ENCODE peak calls at places on chromosomes 3 and 15, in six cellular contexts. K, U, E, V, R and H are unnamed samples.

GRCh38 chr3:125406070-125406469 is 30.9 kb upstream of the ZNF148 start:
- DNase-seq in K (no peak), U (no peak), E (no peak), V (no peak), R (no peak), H (no peak)

GRCh38 chr15:85706779-85707518 is 87.8 kb downstream of the KLHL25 start:
- DNase-seq in K (no peak), U (no peak), E (peak; percentile 58), V (no peak), R (peak; percentile 23), H (peak; percentile 65)

GRCh38 chr3:64814360-64814759 is 126.6 kb upstream of the ADAMTS9 start:
- DNase-seq in K (no peak), U (no peak), E (no peak), V (no peak), R (no peak), H (no peak)

GRCh38 chr15:69979269-69979668 is 118.4 kb downstream of the TLE3 start:
- DNase-seq in K (no peak), U (no peak), E (no peak), V (no peak), R (peak; percentile 54), H (no peak)

GRCh38 chr15:61712124-61712759 is 348.0 kb downstream of the VPS13C start:
- DNase-seq in K (no peak), U (no peak), E (no peak), V (no peak), R (no peak), H (no peak)

GRCh38 chr3:83953417-83954089 is 1005.2 kb upstream of the CADM2 start:
- DNase-seq in K (no peak), U (no peak), E (no peak), V (no peak), R (no peak), H (no peak)

GRCh38 chr3:9803494-9803893 is 6.6 kb upstream of the TTLL3 start:
- DNase-seq in K (no peak), U (no peak), E (no peak), V (no peak), R (no peak), H (no peak)

GRCh38 chr3:107525101-107525953 is 2.6 kb downstream of the BBX start:
- DNase-seq in K (peak; percentile 66), U (peak; percentile 27), E (peak; percentile 23), V (peak; percentile 70), R (peak; percentile 23), H (no peak)

GRCh38 chr3:156150434-156151066 is 30.2 kb downstream of the KCNAB1 start:
- DNase-seq in K (no peak), U (peak; percentile 54), E (peak; percentile 64), V (peak; percentile 71), R (peak; percentile 52), H (peak; percentile 73)

GRCh38 chr3:126746395-126747177 is 42.5 kb downstream of the CHCHD6 start:
- DNase-seq in K (no peak), U (peak; percentile 52), E (peak; percentile 39), V (no peak), R (no peak), H (no peak)

GRCh38 chr3:133962879-133963278 is 66.8 kb downstream of the SLCO2A1 start:
- DNase-seq in K (no peak), U (no peak), E (no peak), V (no peak), R (no peak), H (no peak)

GRCh38 chr3:133910422-133910821 is 14.7 kb upstream of the RAB6B start:
- DNase-seq in K (no peak), U (no peak), E (no peak), V (no peak), R (no peak), H (no peak)

GRCh38 chr3:159102001-159102400 is 300.1 kb downstream of the MFSD1 start:
- DNase-seq in K (no peak), U (no peak), E (no peak), V (no peak), R (no peak), H (no peak)

GRCh38 chr3:118472586-118472985 is 562.1 kb downstream of the IGSF11 start:
- DNase-seq in K (no peak), U (no peak), E (no peak), V (no peak), R (no peak), H (no peak)

GRCh38 chr3:194561306-194561974 is 71.8 kb downstream of the TMEM44 start:
- DNase-seq in K (no peak), U (no peak), E (no peak), V (no peak), R (no peak), H (no peak)

GRCh38 chr3:167783781-167784180 is 48.3 kb downstream of the SERPINI1 start:
- DNase-seq in K (no peak), U (no peak), E (no peak), V (no peak), R (no peak), H (no peak)

GRCh38 chr3:5197470-5198312 is 10.2 kb downstream of the EDEM1 start:
- DNase-seq in K (no peak), U (no peak), E (no peak), V (no peak), R (no peak), H (no peak)

GRCh38 chr15:44081223-44082013 is 113.7 kb downstream of the FRMD5 start:
- DNase-seq in K (no peak), U (no peak), E (no peak), V (no peak), R (no peak), H (no peak)

GRCh38 chr3:182807056-182807455 is 13.8 kb downstream of the ATP11B start:
- DNase-seq in K (no peak), U (no peak), E (no peak), V (no peak), R (no peak), H (no peak)

GRCh38 chr15:80801891-80802680 is 22.9 kb downstream of the CEMIP start:
- DNase-seq in K (peak; percentile 54), U (no peak), E (no peak), V (no peak), R (peak; percentile 32), H (peak; percentile 16)

GRCh38 chr3:877001-877400 is 215.8 kb upstream of the CNTN6 start:
- DNase-seq in K (no peak), U (no peak), E (no peak), V (no peak), R (no peak), H (no peak)

GRCh38 chr15:39598186-39598850 is 17.4 kb downstream of the THBS1 start:
- DNase-seq in K (no peak), U (no peak), E (no peak), V (no peak), R (no peak), H (no peak)
- TF ChIP-seq POLR2A in K (no peak), U (no peak), E (peak; percentile 17), V (no peak), R (no peak), H (no peak)

DNA sequence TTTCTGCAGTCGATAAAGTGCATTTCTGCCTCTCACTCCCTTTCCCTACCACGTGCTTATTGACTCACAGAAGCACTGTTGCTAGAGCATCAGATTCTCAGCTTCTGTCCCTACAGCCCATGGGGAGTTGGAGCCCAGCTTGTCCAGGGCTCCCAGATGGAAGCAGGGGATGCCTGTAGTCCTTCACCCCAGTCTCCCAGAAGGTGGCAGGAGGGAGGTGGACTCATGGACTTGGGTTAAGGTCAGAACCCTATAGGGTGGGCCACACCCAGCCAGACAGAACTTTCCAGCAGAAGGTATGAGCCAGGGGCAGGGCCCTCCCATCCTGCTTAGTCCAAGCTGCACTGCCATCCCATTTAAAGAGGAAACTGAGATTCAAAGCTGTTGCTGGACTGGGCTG is 33.1 kb upstream of the SEMA3F start:
- DNase-seq in K (no peak), U (no peak), E (no peak), V (peak; percentile 60), R (no peak), H (no peak)
- TF ChIP-seq POLR2A in K (no peak), U (no peak), E (no peak), V (no peak), R (no peak), H (no peak)

GRCh38 chr15:27175479-27176153 is 204.6 kb downstream of the GABRG3 start:
- DNase-seq in K (no peak), U (no peak), E (no peak), V (no peak), R (no peak), H (no peak)
- TF ChIP-seq POLR2A in K (no peak), U (no peak), E (no peak), V (no peak), R (no peak), H (no peak)

DNA sequence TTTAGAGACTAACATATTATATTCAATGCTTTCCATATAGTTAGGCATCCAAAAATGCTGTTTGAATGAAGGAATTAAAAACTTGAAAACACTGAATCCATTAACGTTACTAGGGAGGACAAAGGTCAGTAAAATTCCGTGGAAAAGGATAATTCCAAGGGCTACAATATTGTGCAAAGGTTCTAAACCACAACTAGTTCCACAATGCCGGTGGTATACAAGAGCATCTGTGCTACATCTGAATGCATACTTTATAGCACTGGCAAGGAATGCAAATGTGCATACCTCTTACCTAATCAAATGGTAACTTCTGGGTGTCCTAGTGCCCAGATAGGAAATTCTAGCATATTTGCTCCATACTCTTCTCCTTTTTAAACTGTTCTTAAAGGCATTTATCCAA is 2.2 kb downstream of the ICE2 start:
- DNase-seq in K (no peak), U (no peak), E (no peak), V (no peak), R (no peak), H (no peak)
- TF ChIP-seq POLR2A in K (no peak), U (no peak), E (no peak), V (no peak), R (no peak), H (no peak)

DNA sequence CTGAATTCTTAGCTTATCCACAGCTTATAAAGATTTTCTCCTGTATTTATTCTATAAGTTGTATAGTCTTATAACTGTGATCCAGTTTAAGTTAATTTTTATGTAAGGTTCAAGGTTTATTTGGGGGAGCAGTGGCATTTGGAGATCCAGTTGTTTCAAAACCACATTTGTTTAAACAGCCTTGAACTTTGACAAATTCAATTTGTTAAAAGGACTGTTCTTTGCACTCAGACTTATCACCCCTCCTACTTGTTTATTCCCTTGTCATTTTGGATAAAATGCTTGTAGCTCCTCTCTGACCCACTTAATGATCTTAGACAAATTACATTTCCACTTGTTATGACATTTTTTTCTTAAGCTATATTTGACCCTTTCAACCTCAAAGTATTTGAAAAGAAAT is 327.8 kb downstream of the DOCK3 start:
- DNase-seq in K (no peak), U (no peak), E (no peak), V (no peak), R (no peak), H (no peak)
- TF ChIP-seq POLR2A in K (no peak), U (no peak), E (no peak), V (no peak), R (no peak), H (no peak)